ENCODE peak calls at places on chromosomes 16 and 17, in ten cellular contexts. A, O, U, S, H, I, Z, P, Q and L are unnamed samples.

GRCh38 chr16:51981725-51982124 is 565.2 kb downstream of the TOX3 start:
- DNase-seq in I (no peak), O (no peak), S (no peak), Z (no peak), A (no peak), P (no peak), Q (no peak), H (no peak), U (no peak), L (no peak)

GRCh38 chr17:1053661-1054360 is 56.9 kb downstream of the TIMM22 start:
- DNase-seq in I (no peak), H (no peak), S (no peak), Q (no peak), A (no peak), O (no peak), U (no peak), P (no peak), Z (no peak), L (no peak)

GRCh38 chr17:37737971-37738370 is 6.9 kb downstream of the HNF1B start:
- DNase-seq in Q (no peak), S (no peak), H (peak; percentile 14), A (no peak), I (no peak), P (no peak), O (no peak), U (no peak), Z (peak; percentile 28), L (no peak)

GRCh38 chr17:44997733-44998520 is 29.8 kb upstream of the C1QL1 start:
- DNase-seq in O (no peak), Z (peak; percentile 56), Q (no peak), P (no peak), I (no peak), A (no peak), U (no peak), S (no peak), H (no peak), L (no peak)

GRCh38 chr17:66831383-66832220 is 3.3 kb upstream of the CACNG5 start:
- DNase-seq in A (no peak), S (no peak), H (no peak), P (no peak), U (no peak), Q (no peak), I (no peak), O (no peak), Z (no peak), L (no peak)

GRCh38 chr16:27449434-27450188 is 47.6 kb downstream of the IL21R start:
- DNase-seq in A (no peak), H (no peak), Q (no peak), O (peak; percentile 94), U (peak; percentile 91), Z (no peak), P (no peak), I (peak; percentile 83), S (no peak), L (peak; percentile 88)

GRCh38 chr17:31698751-31699150 is 160.3 kb downstream of the COPRS start:
- DNase-seq in Z (no peak), U (no peak), A (no peak), I (no peak), H (no peak), O (no peak), S (no peak), Q (no peak), P (no peak), L (no peak)

GRCh38 chr16:84266451-84266850 is 26.6 kb upstream of the KCNG4 start:
- DNase-seq in U (peak; percentile 49), Z (peak; percentile 44), H (peak; percentile 44), P (peak; percentile 91), O (peak; percentile 27), Q (peak; percentile 60), I (no peak), S (peak; percentile 62), A (no peak), L (peak; percentile 52)

GRCh38 chr16:48608452-48608851 is 1.5 kb downstream of the N4BP1 start:
- DNase-seq in U (peak; percentile 76), I (no peak), H (no peak), Q (no peak), P (no peak), A (no peak), Z (no peak), O (no peak), S (peak; percentile 44), L (no peak)

GRCh38 chr16:14310519-14310991 is 239.4 kb downstream of the MRTFB start:
- DNase-seq in I (no peak), Q (no peak), S (no peak), H (peak; percentile 76), U (peak; percentile 77), Z (peak; percentile 86), A (no peak), P (peak; percentile 52), O (no peak), L (peak; percentile 51)

GRCh38 chr16:71927383-71927782 is 32.1 kb downstream of the IST1 start:
- DNase-seq in I (no peak), O (no peak), P (no peak), Q (no peak), U (no peak), A (peak; percentile 92), Z (peak; percentile 87), S (peak; percentile 74), H (peak; percentile 85), L (no peak)

GRCh38 chr17:17782425-17783120 is 54.2 kb downstream of the SREBF1 start:
- DNase-seq in I (no peak), A (no peak), O (no peak), Q (peak; percentile 52), H (no peak), P (peak; percentile 47), Z (no peak), S (no peak), U (peak; percentile 65), L (no peak)

GRCh38 chr16:69187387-69187890 is 475 bp downstream of the SNTB2 start:
- DNase-seq in I (peak; percentile 27), P (peak; percentile 76), S (peak; percentile 40), H (peak; percentile 42), A (no peak), O (peak; percentile 60), Z (no peak), U (peak; percentile 68), Q (peak; percentile 70), L (peak; percentile 51)

GRCh38 chr16:77881355-77882003 is 93.1 kb downstream of the VAT1L start:
- DNase-seq in P (no peak), I (no peak), H (no peak), O (no peak), A (no peak), S (no peak), U (no peak), Q (no peak), Z (no peak), L (no peak)

GRCh38 chr17:29962656-29963055 is 21.2 kb downstream of the EFCAB5 start:
- DNase-seq in P (no peak), U (no peak), A (no peak), S (no peak), Q (no peak), I (no peak), Z (no peak), O (no peak), H (no peak), L (no peak)

GRCh38 chr16:48609453-48610023 is 442 bp downstream of the N4BP1 start:
- DNase-seq in Q (peak; percentile 23), I (no peak), Z (peak; percentile 60), U (peak; percentile 75), H (peak; percentile 54), S (peak; percentile 39), O (peak; percentile 46), A (no peak), P (peak; percentile 66), L (peak; percentile 71)

GRCh38 chr16:22070361-22071351 is 21.7 kb upstream of the VWA3A start:
- DNase-seq in A (no peak), S (peak; percentile 37), U (no peak), H (peak; percentile 35), O (no peak), Q (no peak), P (no peak), I (no peak), Z (peak; percentile 80), L (no peak)

GRCh38 chr16:12020007-12020406 is 43.5 kb downstream of the SNX29 start:
- DNase-seq in O (no peak), H (no peak), Q (no peak), A (no peak), Z (no peak), P (no peak), U (no peak), S (no peak), I (no peak), L (no peak)

GRCh38 chr17:20890338-20890737 is 152.5 kb downstream of the USP22 start:
- DNase-seq in U (no peak), S (no peak), O (no peak), Z (no peak), I (no peak), H (no peak), P (no peak), Q (no peak), A (no peak), L (no peak)

GRCh38 chr16:27781195-27781524 is 231.2 kb downstream of the KATNIP start:
- DNase-seq in S (no peak), O (no peak), U (no peak), P (no peak), Z (peak; percentile 25), A (no peak), I (no peak), H (no peak), Q (no peak), L (no peak)